ENCODE peak calls at places on chromosomes 12 and 14, in seven cellular contexts. C, J, A, R, Q, K and D are unnamed samples.

GRCh38 chr12:118750666-118751065 is 230.7 kb upstream of the SRRM4 start:
- DNase-seq in C (no peak), J (no peak), A (no peak), R (no peak), Q (no peak), K (no peak), D (no peak)

GRCh38 chr12:103840399-103840880 is 594 bp downstream of the NT5DC3 start:
- DNase-seq in C (no peak), J (peak), A (no peak), R (no peak), Q (no peak), K (no peak), D (no peak)

GRCh38 chr12:42589465-42590323 is at the start of gene PRICKLE1:
- DNase-seq in C (no peak), J (peak), A (peak), R (no peak), Q (peak), K (peak), D (peak)

GRCh38 chr14:67438969-67439368 is 27.0 kb upstream of the PLEK2 start:
- DNase-seq in C (no peak), J (no peak), A (no peak), R (no peak), Q (no peak), K (no peak), D (no peak)

GRCh38 chr12:6336859-6337744 is 4.8 kb downstream of the TNFRSF1A start:
- DNase-seq in C (peak), J (peak), A (no peak), R (no peak), Q (no peak), K (no peak), D (no peak)

GRCh38 chr12:459430-460258 is at the start of gene B4GALNT3:
- DNase-seq in C (peak), J (peak), A (peak), R (peak), Q (peak), K (peak), D (peak)

GRCh38 chr12:40993158-40993557 is 195.0 kb upstream of the PDZRN4 start:
- DNase-seq in C (no peak), J (no peak), A (no peak), R (no peak), Q (no peak), K (no peak), D (no peak)

GRCh38 chr12:106074706-106075392 is 63.9 kb downstream of the NUAK1 start:
- DNase-seq in C (no peak), J (no peak), A (no peak), R (no peak), Q (no peak), K (no peak), D (no peak)

GRCh38 chr12:64036414-64036813 is 185.7 kb downstream of the KICS2 start:
- DNase-seq in C (no peak), J (no peak), A (no peak), R (no peak), Q (no peak), K (no peak), D (no peak)

GRCh38 chr14:34356267-34356660 is 105.8 kb downstream of the SPTSSA start:
- DNase-seq in C (no peak), J (no peak), A (no peak), R (no peak), Q (peak), K (no peak), D (no peak)

GRCh38 chr14:100865682-100866591 is 37.6 kb downstream of the RTL1 start:
- DNase-seq in C (no peak), J (no peak), A (no peak), R (no peak), Q (peak), K (no peak), D (no peak)

GRCh38 chr12:90060031-90060430 is 351.4 kb upstream of the ATP2B1 start:
- DNase-seq in C (no peak), J (no peak), A (no peak), R (no peak), Q (no peak), K (no peak), D (no peak)

GRCh38 chr14:104845033-104845666 is 19.9 kb upstream of the CEP170B start:
- DNase-seq in C (no peak), J (no peak), A (no peak), R (no peak), Q (no peak), K (no peak), D (no peak)

GRCh38 chr12:42933461-42934081 is 344.0 kb upstream of the PRICKLE1 start:
- DNase-seq in C (no peak), J (no peak), A (no peak), R (no peak), Q (no peak), K (no peak), D (no peak)

GRCh38 chr12:110582286-110583136 is 607 bp downstream of the PPTC7 start:
- DNase-seq in C (peak), J (peak), A (peak), R (peak), Q (peak), K (peak), D (peak)

GRCh38 chr14:87934185-87934584 is 58.8 kb downstream of the GALC start:
- DNase-seq in C (no peak), J (no peak), A (no peak), R (no peak), Q (no peak), K (no peak), D (no peak)

GRCh38 chr12:6330192-6330591 is 11.7 kb downstream of the TNFRSF1A start:
- DNase-seq in C (no peak), J (no peak), A (no peak), R (no peak), Q (no peak), K (peak), D (no peak)

GRCh38 chr12:47802312-47802711 is 17.4 kb downstream of the HDAC7 start:
- DNase-seq in C (no peak), J (no peak), A (no peak), R (no peak), Q (no peak), K (no peak), D (no peak)

GRCh38 chr12:51721281-51721940 is 127.1 kb downstream of the FIGNL2 start:
- DNase-seq in C (peak), J (peak), A (no peak), R (no peak), Q (peak), K (peak), D (peak)